ENCODE peak calls at places on chromosomes 2 and 18, in four cellular contexts. One of them, this sample, is unnamed.

GRCh38 chr2:100944617-100945432 is 57.3 kb upstream of the RPL31 start:
- DNase-seq in fibroblast of mammary gland: no peak
- DNase-seq in mucosa of descending colon: no peak
- DNase-seq in PC-3: no peak
- DNase-seq in this sample: no peak

GRCh38 chr18:34929336-34929780 is 111.9 kb upstream of the MAPRE2 start:
- DNase-seq in fibroblast of mammary gland: peak
- DNase-seq in PC-3: peak
- DNase-seq in mucosa of descending colon: no peak
- DNase-seq in this sample: peak

GRCh38 chr2:190205643-190206042 is 114.0 kb downstream of the HIBCH start:
- DNase-seq in fibroblast of mammary gland: peak
- DNase-seq in mucosa of descending colon: no peak
- DNase-seq in PC-3: no peak
- DNase-seq in this sample: no peak

GRCh38 chr18:24518596-24518995 is 58.2 kb downstream of the HRH4 start:
- DNase-seq in PC-3: no peak
- DNase-seq in fibroblast of mammary gland: no peak
- DNase-seq in mucosa of descending colon: no peak
- DNase-seq in this sample: no peak

GRCh38 chr2:178106053-178106452 is 6.2 kb upstream of the RBM45 start:
- DNase-seq in PC-3: peak
- DNase-seq in fibroblast of mammary gland: no peak
- DNase-seq in mucosa of descending colon: no peak
- DNase-seq in this sample: no peak

GRCh38 chr18:13308369-13308768 is 89.8 kb downstream of the LDLRAD4 start:
- DNase-seq in fibroblast of mammary gland: no peak
- DNase-seq in PC-3: no peak
- DNase-seq in mucosa of descending colon: no peak
- DNase-seq in this sample: no peak

GRCh38 chr2:36380624-36381481 is 25.3 kb downstream of the CRIM1 start:
- DNase-seq in fibroblast of mammary gland: peak
- DNase-seq in mucosa of descending colon: peak
- DNase-seq in PC-3: peak
- DNase-seq in this sample: no peak

GRCh38 chr2:172074254-172074653 is 11.1 kb upstream of the DLX1 start:
- DNase-seq in PC-3: no peak
- DNase-seq in mucosa of descending colon: no peak
- DNase-seq in fibroblast of mammary gland: no peak
- DNase-seq in this sample: no peak

GRCh38 chr18:66558773-66559172 is 45.1 kb downstream of the CDH19 start:
- DNase-seq in mucosa of descending colon: no peak
- DNase-seq in PC-3: peak
- DNase-seq in fibroblast of mammary gland: no peak
- DNase-seq in this sample: peak

GRCh38 chr2:223954401-223954800 is 2.9 kb upstream of the MRPL44 start:
- DNase-seq in PC-3: no peak
- DNase-seq in mucosa of descending colon: no peak
- DNase-seq in fibroblast of mammary gland: peak
- DNase-seq in this sample: peak

GRCh38 chr2:104889261-104890091 is 35.6 kb downstream of the POU3F3 start:
- DNase-seq in mucosa of descending colon: peak
- DNase-seq in fibroblast of mammary gland: no peak
- DNase-seq in PC-3: no peak
- DNase-seq in this sample: no peak

GRCh38 chr2:73259704-73260337 is 24.5 kb downstream of the FBXO41 start:
- DNase-seq in mucosa of descending colon: no peak
- DNase-seq in PC-3: no peak
- DNase-seq in fibroblast of mammary gland: no peak
- DNase-seq in this sample: no peak

GRCh38 chr18:54775686-54776085 is 52.6 kb upstream of the RAB27B start:
- DNase-seq in PC-3: peak
- DNase-seq in mucosa of descending colon: no peak
- DNase-seq in fibroblast of mammary gland: peak
- DNase-seq in this sample: peak

GRCh38 chr2:230762317-230762896 is 49.8 kb downstream of the CAB39 start:
- DNase-seq in fibroblast of mammary gland: no peak
- DNase-seq in PC-3: peak
- DNase-seq in mucosa of descending colon: no peak
- DNase-seq in this sample: peak

GRCh38 chr2:38835015-38835601 is 40.6 kb downstream of the DHX57 start:
- DNase-seq in mucosa of descending colon: no peak
- DNase-seq in fibroblast of mammary gland: peak
- DNase-seq in PC-3: peak
- DNase-seq in this sample: peak

GRCh38 chr18:35835366-35835765 is 137.1 kb upstream of the RMP24 start:
- DNase-seq in fibroblast of mammary gland: no peak
- DNase-seq in PC-3: no peak
- DNase-seq in mucosa of descending colon: no peak
- DNase-seq in this sample: no peak

GRCh38 chr2:45121236-45121927 is 112.1 kb upstream of the SIX2 start:
- DNase-seq in mucosa of descending colon: no peak
- DNase-seq in PC-3: peak
- DNase-seq in fibroblast of mammary gland: no peak
- DNase-seq in this sample: peak

GRCh38 chr2:68807821-68808266 is 63.4 kb downstream of the BMP10 start:
- DNase-seq in PC-3: peak
- DNase-seq in fibroblast of mammary gland: no peak
- DNase-seq in mucosa of descending colon: no peak
- DNase-seq in this sample: peak

GRCh38 chr2:45643095-45643494 is 8.4 kb upstream of the PRKCE start:
- DNase-seq in fibroblast of mammary gland: no peak
- DNase-seq in PC-3: no peak
- DNase-seq in mucosa of descending colon: no peak
- DNase-seq in this sample: no peak

GRCh38 chr18:37584217-37584616 is 18.6 kb upstream of the CELF4 start:
- DNase-seq in fibroblast of mammary gland: no peak
- DNase-seq in PC-3: no peak
- DNase-seq in mucosa of descending colon: no peak
- DNase-seq in this sample: no peak

GRCh38 chr2:224211821-224212220 is 172.7 kb upstream of the SERPINE2 start:
- DNase-seq in mucosa of descending colon: no peak
- DNase-seq in PC-3: no peak
- DNase-seq in fibroblast of mammary gland: no peak
- DNase-seq in this sample: no peak

GRCh38 chr2:8631465-8632005 is 50.3 kb upstream of the ID2 start:
- DNase-seq in fibroblast of mammary gland: no peak
- DNase-seq in PC-3: no peak
- DNase-seq in mucosa of descending colon: no peak
- DNase-seq in this sample: no peak

DNA sequence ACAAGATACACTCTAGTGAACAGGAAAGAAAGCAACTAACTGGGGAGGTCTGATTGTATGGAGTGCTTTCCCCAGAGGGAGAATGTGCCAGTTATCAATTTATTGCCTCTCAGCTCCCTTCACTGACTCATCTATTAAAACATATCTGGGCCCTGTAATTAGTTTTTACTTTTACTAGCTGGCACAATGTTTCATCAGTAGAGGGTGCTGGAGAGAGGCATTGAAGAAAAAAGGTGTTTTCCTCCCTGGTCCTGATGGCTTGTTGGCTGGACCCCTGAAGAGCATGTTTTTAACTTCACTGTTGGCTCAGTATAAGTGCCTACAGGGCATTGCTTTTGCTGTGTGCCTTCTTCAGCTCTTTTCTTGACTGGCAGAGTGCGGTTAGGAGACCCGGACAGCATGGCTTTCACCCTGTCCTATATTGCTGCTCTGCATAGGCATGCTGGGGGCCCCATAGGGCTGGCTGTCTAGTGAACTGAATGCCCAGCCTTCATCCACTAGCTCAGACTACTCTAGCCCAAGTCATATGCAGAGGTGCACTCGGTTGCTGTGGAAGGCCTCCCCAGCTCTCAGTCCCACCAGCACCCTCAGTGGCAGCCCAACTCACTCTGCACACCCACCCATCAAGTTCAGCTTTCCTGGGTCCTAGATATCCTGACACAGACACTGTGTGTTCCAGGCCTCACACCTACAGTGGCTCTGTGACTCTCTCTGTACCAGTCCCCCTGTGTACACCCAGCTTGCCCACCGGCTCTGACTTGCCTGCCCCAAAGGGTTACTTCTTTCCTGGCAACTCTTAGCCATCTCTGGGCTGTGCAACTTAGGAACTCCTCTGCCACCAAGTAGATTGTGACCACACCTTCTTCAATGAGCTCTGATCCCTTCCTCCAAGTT is 62.3 kb upstream of the ACYP2 start:
- DNase-seq in mucosa of descending colon: no peak
- DNase-seq in PC-3: peak
- DNase-seq in fibroblast of mammary gland: peak
- DNase-seq in this sample: peak
- TF ChIP-seq CTCF in mucosa of descending colon: no peak
- TF ChIP-seq CTCF in PC-3: peak
- TF ChIP-seq CTCF in fibroblast of mammary gland: peak
- TF ChIP-seq CTCF in this sample: peak

GRCh38 chr2:5699963-5700362 is 7.8 kb downstream of the SOX11 start:
- DNase-seq in fibroblast of mammary gland: no peak
- DNase-seq in PC-3: no peak
- DNase-seq in mucosa of descending colon: no peak
- DNase-seq in this sample: no peak

GRCh38 chr2:5697554-5697953 is 5.4 kb downstream of the SOX11 start:
- DNase-seq in mucosa of descending colon: no peak
- DNase-seq in PC-3: no peak
- DNase-seq in fibroblast of mammary gland: no peak
- DNase-seq in this sample: no peak

GRCh38 chr2:5703166-5703565 is 11.0 kb downstream of the SOX11 start:
- DNase-seq in fibroblast of mammary gland: no peak
- DNase-seq in PC-3: no peak
- DNase-seq in mucosa of descending colon: no peak
- DNase-seq in this sample: no peak

GRCh38 chr2:5698171-5698570 is 6.0 kb downstream of the SOX11 start:
- DNase-seq in mucosa of descending colon: no peak
- DNase-seq in PC-3: no peak
- DNase-seq in fibroblast of mammary gland: no peak
- DNase-seq in this sample: no peak

DNA sequence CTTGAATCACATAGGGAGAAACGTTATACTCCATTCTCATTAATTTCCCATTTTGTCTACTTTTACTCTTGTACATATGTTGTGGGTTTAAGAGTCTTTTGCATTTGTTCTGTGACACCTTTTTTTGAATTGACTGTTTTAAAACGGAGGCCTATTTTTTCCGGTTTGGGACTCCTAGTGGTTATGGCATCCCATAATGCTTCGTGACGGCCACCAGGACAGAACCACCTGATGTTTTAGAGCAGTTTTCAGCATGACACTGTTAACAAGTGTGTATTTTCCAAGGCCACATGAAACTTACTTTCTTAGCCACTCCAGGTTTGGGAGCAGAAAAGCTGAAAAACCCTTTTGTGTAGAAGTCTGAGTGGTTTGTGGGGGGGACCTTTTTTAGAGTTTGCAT is 8.4 kb downstream of the SOX11 start:
- DNase-seq in fibroblast of mammary gland: no peak
- DNase-seq in mucosa of descending colon: no peak
- DNase-seq in PC-3: no peak
- DNase-seq in this sample: no peak
- H3K4me3 ChIP-seq in fibroblast of mammary gland: no peak
- H3K4me3 ChIP-seq in mucosa of descending colon: no peak
- H3K4me3 ChIP-seq in PC-3: no peak
- H3K4me3 ChIP-seq in this sample: no peak

DNA sequence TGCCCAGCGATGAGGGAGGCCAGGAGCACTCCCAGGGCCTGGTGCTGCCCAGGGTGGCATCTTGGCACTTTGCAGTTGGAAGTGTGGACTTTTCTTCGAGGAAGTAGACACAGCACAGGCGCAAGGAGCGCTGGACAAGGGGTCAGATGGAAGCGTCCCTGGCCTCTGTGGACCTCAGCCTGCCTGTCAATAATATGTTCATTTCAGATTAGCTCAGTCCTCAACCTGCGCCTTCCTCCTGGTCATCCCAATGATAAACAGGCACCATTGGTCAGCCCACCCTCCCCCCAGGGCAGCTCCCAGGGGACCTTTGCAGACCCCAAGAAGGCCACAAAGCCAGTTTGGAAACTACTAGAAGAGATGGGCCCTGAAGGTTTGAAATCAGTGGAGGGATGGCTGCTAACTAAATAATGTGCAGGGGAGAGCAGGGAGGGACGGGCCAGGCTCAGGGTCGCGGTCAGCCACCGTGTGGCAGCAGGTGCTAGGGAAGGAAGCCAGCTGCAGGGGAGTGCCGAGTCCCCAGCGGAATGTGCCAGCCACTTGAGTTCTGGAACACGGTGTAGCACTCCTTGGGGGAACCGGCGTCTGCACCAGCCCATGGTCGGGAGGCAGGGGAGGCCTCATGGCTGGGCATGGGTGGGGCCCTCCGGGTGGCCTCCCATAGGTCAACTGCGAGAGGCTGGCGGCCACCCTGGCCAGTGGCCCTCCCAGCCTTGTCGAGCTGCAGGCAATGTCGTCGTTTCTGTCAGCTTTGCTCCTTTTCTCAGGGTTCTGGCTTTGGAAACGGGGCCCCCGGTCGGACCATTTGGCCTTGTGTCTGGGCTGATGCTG is 59.9 kb downstream of the ADI1 start:
- DNase-seq in PC-3: no peak
- DNase-seq in mucosa of descending colon: no peak
- DNase-seq in fibroblast of mammary gland: no peak
- DNase-seq in this sample: no peak
- TF ChIP-seq CTCF in PC-3: no peak
- TF ChIP-seq CTCF in mucosa of descending colon: no peak
- TF ChIP-seq CTCF in fibroblast of mammary gland: no peak
- TF ChIP-seq CTCF in this sample: no peak

GRCh38 chr2:226892729-226893128 is 56.9 kb downstream of the RHBDD1 start:
- DNase-seq in PC-3: no peak
- DNase-seq in mucosa of descending colon: no peak
- DNase-seq in fibroblast of mammary gland: peak
- DNase-seq in this sample: no peak
- H3K4me3 ChIP-seq in PC-3: no peak
- H3K4me3 ChIP-seq in mucosa of descending colon: no peak
- H3K4me3 ChIP-seq in fibroblast of mammary gland: no peak
- H3K4me3 ChIP-seq in this sample: no peak

GRCh38 chr2:231786177-231786916 is at the start of gene COPS7B:
- DNase-seq in mucosa of descending colon: peak
- DNase-seq in PC-3: peak
- DNase-seq in fibroblast of mammary gland: peak
- DNase-seq in this sample: peak
- TF ChIP-seq CTCF in mucosa of descending colon: no peak
- TF ChIP-seq CTCF in PC-3: peak
- TF ChIP-seq CTCF in fibroblast of mammary gland: peak
- TF ChIP-seq CTCF in this sample: peak

DNA sequence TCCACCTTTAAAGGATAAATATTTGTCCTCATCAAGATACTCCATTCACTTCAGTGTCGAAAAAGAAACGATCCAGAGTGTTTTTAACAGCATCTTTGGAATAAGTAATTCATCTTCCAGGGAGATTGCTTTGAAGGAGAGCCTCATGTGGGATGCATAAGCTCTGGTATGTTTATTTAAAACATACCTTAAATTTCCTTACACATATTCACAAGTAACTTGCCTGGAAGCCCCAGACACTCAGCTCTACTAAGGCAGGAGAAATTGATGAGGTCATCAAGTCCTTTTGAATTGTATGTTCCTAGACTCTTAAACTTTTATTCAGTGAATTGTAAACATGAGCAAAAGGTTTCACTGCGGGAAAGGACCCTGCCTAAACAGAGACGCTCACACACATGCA is 103.0 kb downstream of the CDK15 start:
- DNase-seq in PC-3: peak
- DNase-seq in fibroblast of mammary gland: peak
- DNase-seq in mucosa of descending colon: no peak
- DNase-seq in this sample: peak
- H3K4me3 ChIP-seq in PC-3: no peak
- H3K4me3 ChIP-seq in fibroblast of mammary gland: no peak
- H3K4me3 ChIP-seq in mucosa of descending colon: no peak
- H3K4me3 ChIP-seq in this sample: no peak

This sample was measured in epithelial cell of esophagus.